ENCODE peak calls at places on chromosomes 2 and 18, in eight cellular contexts. One of them, this sample, is unnamed.

GRCh38 chr2:9095690-9096089 is 92.2 kb upstream of the MBOAT2 start:
- DNase-seq in lung: peak; percentile 48
- DNase-seq in H9: peak; percentile 76
- DNase-seq in psoas muscle: peak; percentile 34
- DNase-seq in fibroblast of lung: peak; percentile 74
- DNase-seq in HCT116: no peak
- DNase-seq in transverse colon: peak; percentile 60
- DNase-seq in PC-3: no peak
- DNase-seq in this sample: no peak

GRCh38 chr2:3280683-3281520 is 96.7 kb downstream of the EIPR1 start:
- DNase-seq in lung: no peak
- DNase-seq in H9: peak; percentile 22
- DNase-seq in psoas muscle: no peak
- DNase-seq in fibroblast of lung: no peak
- DNase-seq in HCT116: no peak
- DNase-seq in transverse colon: no peak
- DNase-seq in PC-3: no peak
- DNase-seq in this sample: no peak

GRCh38 chr18:9868857-9869712 is 16.7 kb upstream of the TXNDC2 start:
- DNase-seq in lung: no peak
- DNase-seq in H9: no peak
- DNase-seq in psoas muscle: no peak
- DNase-seq in fibroblast of lung: no peak
- DNase-seq in HCT116: no peak
- DNase-seq in transverse colon: peak; percentile 33
- DNase-seq in PC-3: no peak
- DNase-seq in this sample: no peak

GRCh38 chr18:11119962-11120361 is 29.4 kb downstream of the PIEZO2 start:
- DNase-seq in lung: no peak
- DNase-seq in H9: no peak
- DNase-seq in psoas muscle: no peak
- DNase-seq in fibroblast of lung: no peak
- DNase-seq in HCT116: no peak
- DNase-seq in transverse colon: no peak
- DNase-seq in PC-3: no peak
- DNase-seq in this sample: peak; percentile 50

GRCh38 chr2:229154381-229154780 is 116.7 kb downstream of the PID1 start:
- DNase-seq in lung: no peak
- DNase-seq in H9: no peak
- DNase-seq in psoas muscle: no peak
- DNase-seq in fibroblast of lung: no peak
- DNase-seq in HCT116: no peak
- DNase-seq in transverse colon: peak; percentile 39
- DNase-seq in PC-3: no peak
- DNase-seq in this sample: no peak

GRCh38 chr2:137964066-137964858 is at the start of gene HNMT:
- DNase-seq in lung: no peak
- DNase-seq in H9: peak; percentile 52
- DNase-seq in psoas muscle: peak; percentile 19
- DNase-seq in fibroblast of lung: peak; percentile 86
- DNase-seq in HCT116: no peak
- DNase-seq in transverse colon: peak; percentile 64
- DNase-seq in PC-3: peak; percentile 84
- DNase-seq in this sample: peak; percentile 62

GRCh38 chr2:240622631-240623235 is 2.5 kb upstream of the GPR35 start:
- DNase-seq in lung: no peak
- DNase-seq in H9: no peak
- DNase-seq in psoas muscle: peak; percentile 14
- DNase-seq in fibroblast of lung: peak; percentile 14
- DNase-seq in HCT116: no peak
- DNase-seq in transverse colon: peak; percentile 48
- DNase-seq in PC-3: no peak
- DNase-seq in this sample: no peak

GRCh38 chr2:67996772-67997527 is 65.9 kb downstream of the C1D start:
- DNase-seq in lung: no peak
- DNase-seq in H9: no peak
- DNase-seq in psoas muscle: no peak
- DNase-seq in fibroblast of lung: no peak
- DNase-seq in HCT116: no peak
- DNase-seq in transverse colon: no peak
- DNase-seq in PC-3: peak; percentile 4
- DNase-seq in this sample: no peak

GRCh38 chr2:194735837-194736542 is 921.0 kb upstream of the SLC39A10 start:
- DNase-seq in lung: no peak
- DNase-seq in H9: no peak
- DNase-seq in psoas muscle: no peak
- DNase-seq in fibroblast of lung: no peak
- DNase-seq in HCT116: no peak
- DNase-seq in transverse colon: no peak
- DNase-seq in PC-3: peak; percentile 5
- DNase-seq in this sample: no peak

GRCh38 chr18:10923671-10924070 is 225.7 kb downstream of the PIEZO2 start:
- DNase-seq in lung: no peak
- DNase-seq in H9: no peak
- DNase-seq in psoas muscle: no peak
- DNase-seq in fibroblast of lung: peak; percentile 66
- DNase-seq in HCT116: no peak
- DNase-seq in transverse colon: no peak
- DNase-seq in PC-3: no peak
- DNase-seq in this sample: no peak

GRCh38 chr2:47058061-47058931 is 96.8 kb downstream of the STPG4 start:
- DNase-seq in lung: no peak
- DNase-seq in H9: no peak
- DNase-seq in psoas muscle: peak; percentile 62
- DNase-seq in fibroblast of lung: peak; percentile 85
- DNase-seq in HCT116: no peak
- DNase-seq in transverse colon: peak; percentile 54
- DNase-seq in PC-3: no peak
- DNase-seq in this sample: no peak

GRCh38 chr2:5908030-5908429 is 215.8 kb downstream of the SOX11 start:
- DNase-seq in lung: no peak
- DNase-seq in H9: no peak
- DNase-seq in psoas muscle: no peak
- DNase-seq in fibroblast of lung: no peak
- DNase-seq in HCT116: no peak
- DNase-seq in transverse colon: no peak
- DNase-seq in PC-3: no peak
- DNase-seq in this sample: no peak

GRCh38 chr2:76314621-76315020 is 603.9 kb upstream of the GCFC2 start:
- DNase-seq in lung: no peak
- DNase-seq in H9: no peak
- DNase-seq in psoas muscle: no peak
- DNase-seq in fibroblast of lung: no peak
- DNase-seq in HCT116: no peak
- DNase-seq in transverse colon: no peak
- DNase-seq in PC-3: no peak
- DNase-seq in this sample: no peak

GRCh38 chr2:119064567-119064966 is 94.0 kb downstream of the C1QL2 start:
- DNase-seq in lung: no peak
- DNase-seq in H9: no peak
- DNase-seq in psoas muscle: no peak
- DNase-seq in fibroblast of lung: no peak
- DNase-seq in HCT116: no peak
- DNase-seq in transverse colon: no peak
- DNase-seq in PC-3: no peak
- DNase-seq in this sample: no peak

GRCh38 chr2:237405006-237405559 is 8.9 kb downstream of the COL6A3 start:
- DNase-seq in lung: no peak
- DNase-seq in H9: no peak
- DNase-seq in psoas muscle: no peak
- DNase-seq in fibroblast of lung: no peak
- DNase-seq in HCT116: no peak
- DNase-seq in transverse colon: no peak
- DNase-seq in PC-3: no peak
- DNase-seq in this sample: no peak

GRCh38 chr2:172702451-172702850 is 33.2 kb upstream of the RAPGEF4 start:
- DNase-seq in lung: no peak
- DNase-seq in H9: no peak
- DNase-seq in psoas muscle: no peak
- DNase-seq in fibroblast of lung: no peak
- DNase-seq in HCT116: no peak
- DNase-seq in transverse colon: no peak
- DNase-seq in PC-3: no peak
- DNase-seq in this sample: no peak

GRCh38 chr2:16722121-16722520 is 56.5 kb upstream of the CYRIA start:
- DNase-seq in lung: no peak
- DNase-seq in H9: no peak
- DNase-seq in psoas muscle: no peak
- DNase-seq in fibroblast of lung: no peak
- DNase-seq in HCT116: no peak
- DNase-seq in transverse colon: no peak
- DNase-seq in PC-3: no peak
- DNase-seq in this sample: no peak

GRCh38 chr2:49403722-49404507 is 249.6 kb upstream of the FSHR start:
- DNase-seq in lung: no peak
- DNase-seq in H9: no peak
- DNase-seq in psoas muscle: no peak
- DNase-seq in fibroblast of lung: no peak
- DNase-seq in HCT116: no peak
- DNase-seq in transverse colon: no peak
- DNase-seq in PC-3: no peak
- DNase-seq in this sample: no peak
- TF ChIP-seq CTCF in lung: no peak
- TF ChIP-seq CTCF in H9: no peak
- TF ChIP-seq CTCF in psoas muscle: no peak
- TF ChIP-seq CTCF in fibroblast of lung: no peak
- TF ChIP-seq CTCF in HCT116: no peak
- TF ChIP-seq CTCF in transverse colon: no peak
- TF ChIP-seq CTCF in PC-3: no peak
- TF ChIP-seq CTCF in this sample: no peak

GRCh38 chr2:219271021-219271420 is 8.1 kb upstream of the DNAJB2 start:
- DNase-seq in lung: no peak
- DNase-seq in H9: no peak
- DNase-seq in psoas muscle: no peak
- DNase-seq in fibroblast of lung: no peak
- DNase-seq in HCT116: no peak
- DNase-seq in transverse colon: no peak
- DNase-seq in PC-3: no peak
- DNase-seq in this sample: no peak

GRCh38 chr2:219272995-219273394 is 6.2 kb upstream of the DNAJB2 start:
- DNase-seq in lung: no peak
- DNase-seq in H9: no peak
- DNase-seq in psoas muscle: no peak
- DNase-seq in fibroblast of lung: no peak
- DNase-seq in HCT116: no peak
- DNase-seq in transverse colon: no peak
- DNase-seq in PC-3: peak; percentile 13
- DNase-seq in this sample: no peak

GRCh38 chr2:219274392-219274921 is 4.7 kb upstream of the DNAJB2 start:
- DNase-seq in lung: no peak
- DNase-seq in H9: peak; percentile 70
- DNase-seq in psoas muscle: no peak
- DNase-seq in fibroblast of lung: peak; percentile 42
- DNase-seq in HCT116: peak; percentile 64
- DNase-seq in transverse colon: no peak
- DNase-seq in PC-3: peak; percentile 88
- DNase-seq in this sample: peak; percentile 50

GRCh38 chr2:219272351-219272750 is 6.8 kb upstream of the DNAJB2 start:
- DNase-seq in lung: no peak
- DNase-seq in H9: no peak
- DNase-seq in psoas muscle: no peak
- DNase-seq in fibroblast of lung: no peak
- DNase-seq in HCT116: no peak
- DNase-seq in transverse colon: no peak
- DNase-seq in PC-3: no peak
- DNase-seq in this sample: no peak

DNA sequence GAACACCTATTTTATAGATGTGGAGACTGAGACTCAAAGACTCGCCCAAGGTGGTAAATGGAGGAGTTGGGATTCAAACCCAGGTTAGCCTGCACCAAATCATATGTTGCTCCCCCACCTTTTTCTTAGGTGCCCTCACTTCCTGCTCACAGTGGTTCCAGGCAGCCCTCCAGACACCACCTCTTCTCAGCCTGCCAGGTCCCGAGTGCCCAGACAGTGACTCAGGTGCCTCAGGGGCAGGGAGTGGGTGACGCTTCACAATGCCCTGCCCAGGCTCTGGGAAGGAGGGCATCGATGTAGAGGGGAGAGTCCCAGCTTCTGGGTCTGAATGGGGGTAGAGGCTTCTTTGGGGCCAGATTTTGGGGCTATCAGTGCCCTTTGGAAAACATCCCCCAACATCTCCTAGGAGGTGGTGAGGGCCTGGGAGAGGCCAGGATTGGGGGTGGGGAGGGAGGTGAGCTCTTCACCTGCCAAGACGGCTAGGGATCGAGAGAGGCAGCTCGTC is 5.2 kb upstream of the DNAJB2 start:
- DNase-seq in lung: no peak
- DNase-seq in H9: no peak
- DNase-seq in psoas muscle: no peak
- DNase-seq in fibroblast of lung: no peak
- DNase-seq in HCT116: peak; percentile 72
- DNase-seq in transverse colon: no peak
- DNase-seq in PC-3: peak; percentile 92
- DNase-seq in this sample: no peak
- TF ChIP-seq CTCF in lung: no peak
- TF ChIP-seq CTCF in H9: no peak
- TF ChIP-seq CTCF in psoas muscle: no peak
- TF ChIP-seq CTCF in fibroblast of lung: no peak
- TF ChIP-seq CTCF in HCT116: no peak
- TF ChIP-seq CTCF in transverse colon: no peak
- TF ChIP-seq CTCF in PC-3: no peak
- TF ChIP-seq CTCF in this sample: no peak

GRCh38 chr2:57696016-57696415 is 350.6 kb upstream of the VRK2 start:
- DNase-seq in lung: no peak
- DNase-seq in H9: peak; percentile 56
- DNase-seq in psoas muscle: no peak
- DNase-seq in fibroblast of lung: no peak
- DNase-seq in HCT116: peak; percentile 19
- DNase-seq in transverse colon: no peak
- DNase-seq in PC-3: peak; percentile 95
- DNase-seq in this sample: no peak

GRCh38 chr2:57703407-57703806 is 343.2 kb upstream of the VRK2 start:
- DNase-seq in lung: no peak
- DNase-seq in H9: no peak
- DNase-seq in psoas muscle: no peak
- DNase-seq in fibroblast of lung: no peak
- DNase-seq in HCT116: no peak
- DNase-seq in transverse colon: no peak
- DNase-seq in PC-3: no peak
- DNase-seq in this sample: no peak

GRCh38 chr2:57698935-57699449 is 347.6 kb upstream of the VRK2 start:
- DNase-seq in lung: no peak
- DNase-seq in H9: no peak
- DNase-seq in psoas muscle: no peak
- DNase-seq in fibroblast of lung: no peak
- DNase-seq in HCT116: no peak
- DNase-seq in transverse colon: no peak
- DNase-seq in PC-3: no peak
- DNase-seq in this sample: no peak

GRCh38 chr2:57701391-57701791 is 345.2 kb upstream of the VRK2 start:
- DNase-seq in lung: no peak
- DNase-seq in H9: no peak
- DNase-seq in psoas muscle: no peak
- DNase-seq in fibroblast of lung: no peak
- DNase-seq in HCT116: no peak
- DNase-seq in transverse colon: no peak
- DNase-seq in PC-3: no peak
- DNase-seq in this sample: peak; percentile 41
- TF ChIP-seq CTCF in lung: no peak
- TF ChIP-seq CTCF in H9: peak; percentile 34
- TF ChIP-seq CTCF in psoas muscle: no peak
- TF ChIP-seq CTCF in fibroblast of lung: no peak
- TF ChIP-seq CTCF in HCT116: no peak
- TF ChIP-seq CTCF in transverse colon: no peak
- TF ChIP-seq CTCF in PC-3: peak; percentile 16
- TF ChIP-seq CTCF in this sample: no peak

GRCh38 chr18:79353238-79353637 is 42.5 kb upstream of the NFATC1 start:
- DNase-seq in lung: no peak
- DNase-seq in H9: peak; percentile 65
- DNase-seq in psoas muscle: no peak
- DNase-seq in fibroblast of lung: peak; percentile 15
- DNase-seq in HCT116: no peak
- DNase-seq in transverse colon: no peak
- DNase-seq in PC-3: peak; percentile 28
- DNase-seq in this sample: no peak
- TF ChIP-seq CTCF in lung: no peak
- TF ChIP-seq CTCF in H9: peak; percentile 60
- TF ChIP-seq CTCF in psoas muscle: no peak
- TF ChIP-seq CTCF in fibroblast of lung: no peak
- TF ChIP-seq CTCF in HCT116: peak; percentile 40
- TF ChIP-seq CTCF in transverse colon: no peak
- TF ChIP-seq CTCF in PC-3: peak; percentile 54
- TF ChIP-seq CTCF in this sample: peak; percentile 37

This sample was measured in BJ.